ENCODE peak calls at places on chromosomes 12 and 14, in eight cellular contexts. W, G, X, O, S, K, N and C are unnamed samples.

GRCh38 chr12:118346895-118347294 is 25.8 kb downstream of the TAOK3 start:
- DNase-seq in X (no peak), K (no peak), N (no peak), W (no peak), G (no peak), O (no peak), S (no peak), C (no peak)

GRCh38 chr14:66650491-66650911 is 142.6 kb downstream of the GPHN start:
- DNase-seq in S (no peak), K (no peak), X (no peak), O (no peak), N (no peak), G (no peak), W (no peak), C (no peak)

GRCh38 chr12:54935235-54935951 is 49.2 kb downstream of the TESPA1 start:
- DNase-seq in G (peak; percentile 77), W (no peak), X (peak; percentile 55), K (peak; percentile 94), O (peak; percentile 91), N (peak; percentile 68), S (peak; percentile 94), C (peak; percentile 96)

GRCh38 chr12:74722709-74723108 is 185.1 kb downstream of the ATXN7L3B start:
- DNase-seq in S (no peak), G (no peak), O (no peak), K (no peak), W (no peak), N (peak; percentile 13), X (no peak), C (no peak)

GRCh38 chr12:98399532-98399931 is 115.9 kb upstream of the TMPO start:
- DNase-seq in X (peak; percentile 64), W (peak; percentile 76), N (peak; percentile 77), K (peak; percentile 64), G (peak; percentile 82), S (peak; percentile 87), O (peak; percentile 78), C (peak; percentile 83)

GRCh38 chr12:82757059-82757458 is 70.4 kb downstream of the TMTC2 start:
- DNase-seq in K (no peak), G (no peak), N (peak; percentile 85), X (no peak), W (no peak), O (no peak), S (peak; percentile 28), C (no peak)

GRCh38 chr14:104979758-104980591 is 1.8 kb upstream of the AHNAK2 start:
- DNase-seq in O (peak; percentile 38), K (peak; percentile 82), W (peak; percentile 32), X (no peak), N (no peak), S (no peak), G (no peak), C (peak; percentile 49)

GRCh38 chr12:21613931-21614330 is 9.3 kb upstream of the GYS2 start:
- DNase-seq in G (no peak), S (no peak), W (no peak), K (peak; percentile 19), X (peak; percentile 20), O (no peak), N (peak; percentile 53), C (no peak)

GRCh38 chr12:114721266-114721665 is 37.3 kb upstream of the TBX3 start:
- DNase-seq in X (no peak), N (no peak), S (no peak), G (no peak), O (no peak), W (no peak), K (no peak), C (no peak)

GRCh38 chr12:117118838-117119591 is 19.8 kb upstream of the TESC start:
- DNase-seq in K (no peak), O (no peak), X (no peak), S (no peak), G (no peak), W (peak; percentile 66), N (no peak), C (no peak)

GRCh38 chr12:57111046-57111698 is at the start of gene STAT6:
- DNase-seq in X (peak; percentile 66), W (peak; percentile 74), K (peak; percentile 59), G (no peak), O (peak; percentile 87), N (peak; percentile 91), S (peak; percentile 92), C (peak; percentile 67)

GRCh38 chr12:57116580-57117281 is 5.6 kb upstream of the STAT6 start:
- DNase-seq in W (no peak), X (peak; percentile 38), K (no peak), N (no peak), G (no peak), S (no peak), O (no peak), C (no peak)

GRCh38 chr12:57110189-57111045 is 745 bp downstream of the STAT6 start:
- DNase-seq in K (peak; percentile 32), S (peak; percentile 63), N (peak; percentile 70), X (peak; percentile 78), O (peak; percentile 37), G (no peak), W (peak; percentile 93), C (no peak)

GRCh38 chr12:57109207-57110160 is 1.7 kb downstream of the STAT6 start:
- DNase-seq in G (no peak), W (no peak), O (no peak), X (peak; percentile 3), K (no peak), N (no peak), S (peak; percentile 14), C (no peak)

DNA sequence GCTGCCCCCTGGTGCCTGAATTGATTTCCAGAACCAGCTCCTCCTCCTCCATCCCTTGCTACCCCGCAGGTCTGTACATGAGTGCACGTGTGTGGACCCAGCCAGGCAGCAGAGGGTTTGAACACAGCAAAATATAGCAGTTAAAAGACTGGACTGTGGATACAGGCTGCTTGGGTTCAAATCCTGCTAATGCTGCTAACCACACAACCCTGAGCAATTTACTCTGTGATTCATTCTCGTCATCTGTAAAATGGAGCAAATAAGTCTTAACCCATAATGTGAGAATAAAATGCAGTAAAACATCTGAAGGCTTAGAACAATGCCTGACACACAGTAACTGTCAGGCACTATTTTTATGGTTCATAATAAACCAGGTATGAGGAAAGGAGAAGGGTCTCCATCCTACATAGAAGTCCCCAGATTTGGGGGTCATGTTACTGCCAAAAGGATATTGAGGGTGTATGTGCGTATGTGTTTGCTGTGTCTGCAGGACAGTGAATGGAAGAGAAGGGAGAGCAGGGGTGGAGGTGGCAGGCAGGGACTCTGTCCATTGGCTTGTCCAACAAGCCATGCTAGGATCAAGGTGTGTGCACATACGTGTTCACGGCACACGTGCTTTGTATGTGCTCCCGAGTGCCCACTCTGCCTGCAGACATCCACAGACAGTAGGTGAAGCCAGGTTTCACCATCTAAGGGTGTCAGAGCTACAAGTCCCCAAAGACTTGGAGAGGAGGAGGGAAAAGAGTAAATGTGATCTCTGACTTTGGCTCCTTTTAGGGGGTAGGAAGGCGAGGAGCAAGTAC is 1.5 kb upstream of the STAT6 start:
- DNase-seq in X (no peak), G (no peak), K (no peak), N (no peak), W (peak; percentile 96), O (no peak), S (no peak), C (no peak)
- H3K9ac ChIP-seq in X (peak overlapping the region; percentile 92), G (peak overlapping the region; percentile 96), K (peak overlapping the region; percentile 6), N (peak overlapping the region; percentile 99), W (no peak overlapping the region), O (no peak overlapping the region), S (peak overlapping the region; percentile 94), C (peak overlapping the region; percentile 76)

GRCh38 chr14:73797540-73797925 is 54.1 kb upstream of the PTGR2 start:
- DNase-seq in X (no peak), N (no peak), G (no peak), K (no peak), S (no peak), W (no peak), O (no peak), C (no peak)

GRCh38 chr14:73804636-73805035 is 47.0 kb upstream of the PTGR2 start:
- DNase-seq in N (no peak), S (no peak), O (no peak), X (no peak), K (no peak), G (no peak), W (no peak), C (no peak)

GRCh38 chr14:73807439-73807838 is 44.2 kb upstream of the PTGR2 start:
- DNase-seq in S (no peak), K (no peak), G (no peak), N (no peak), W (no peak), X (no peak), O (no peak), C (no peak)

GRCh38 chr14:73800970-73801515 is 50.6 kb upstream of the PTGR2 start:
- DNase-seq in G (no peak), O (no peak), X (no peak), N (no peak), S (no peak), K (no peak), W (no peak), C (no peak)

GRCh38 chr14:73802431-73803188 is 49.0 kb upstream of the PTGR2 start:
- DNase-seq in W (peak; percentile 51), G (no peak), O (no peak), N (no peak), K (peak; percentile 46), X (no peak), S (no peak), C (no peak)
- H3K9ac ChIP-seq in W (no peak overlapping the region), G (no peak overlapping the region), O (no peak overlapping the region), N (no peak overlapping the region), K (no peak overlapping the region), X (peak overlapping the region; percentile 64), S (no peak overlapping the region), C (no peak overlapping the region)

DNA sequence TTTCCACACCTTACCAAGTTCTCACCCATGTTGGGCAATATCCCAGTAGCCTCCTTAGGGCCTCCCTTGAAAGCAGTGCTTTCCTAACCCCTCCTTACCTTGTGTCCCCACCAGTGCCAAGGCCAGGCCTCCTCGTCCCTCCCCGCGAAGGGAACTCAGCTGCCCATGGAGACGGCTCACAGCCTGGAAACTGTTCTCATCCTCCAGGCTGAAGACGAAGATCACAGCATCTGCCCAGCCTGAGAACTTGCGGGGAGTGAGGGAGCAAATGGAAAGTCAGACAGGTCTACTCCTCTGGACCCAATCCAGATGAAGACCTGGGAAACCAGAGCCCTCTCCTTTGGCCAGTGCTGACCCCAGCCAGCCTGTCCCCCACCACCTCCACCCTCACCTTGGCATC is 4.6 kb downstream of the AGAP2 start:
- DNase-seq in N (no peak), W (no peak), S (no peak), G (no peak), O (no peak), K (no peak), X (no peak), C (no peak)
- H3K9ac ChIP-seq in N (no peak overlapping the region), W (no peak overlapping the region), S (no peak overlapping the region), G (no peak overlapping the region), O (no peak overlapping the region), K (no peak overlapping the region), X (no peak overlapping the region), C (no peak overlapping the region)

GRCh38 chr14:64279719-64280668 is 14.2 kb downstream of the ESR2 start:
- DNase-seq in N (no peak), X (peak; percentile 14), O (peak; percentile 24), S (no peak), K (peak; percentile 61), W (no peak), G (no peak), C (peak; percentile 33)

DNA sequence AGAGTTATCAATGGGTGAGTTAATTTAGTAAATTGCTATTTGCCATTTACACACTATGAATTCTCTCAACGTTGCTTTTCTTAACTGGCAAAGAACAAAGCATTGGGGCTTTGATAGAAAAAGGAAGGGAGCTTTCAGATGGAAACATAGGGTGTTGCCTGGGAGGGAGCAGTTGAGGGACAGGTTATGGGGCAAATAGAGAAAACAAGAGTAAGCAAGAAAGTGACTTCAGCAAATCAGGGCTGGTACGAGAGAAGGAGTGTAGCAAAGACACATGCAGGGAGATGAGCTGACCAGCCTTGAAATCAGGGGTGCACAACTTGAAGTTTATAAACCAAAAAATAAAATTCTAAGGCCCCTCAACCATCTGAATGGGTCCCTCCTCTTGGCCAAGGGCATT is 15.7 kb downstream of the ESR2 start:
- DNase-seq in G (no peak), W (no peak), S (no peak), O (no peak), N (no peak), K (no peak), X (no peak), C (no peak)
- H3K9ac ChIP-seq in G (no peak overlapping the region), W (no peak overlapping the region), S (no peak overlapping the region), O (no peak overlapping the region), N (no peak overlapping the region), K (no peak overlapping the region), X (no peak overlapping the region), C (no peak overlapping the region)